ENCODE peak calls at places on chromosomes 13 and 19, in eight cellular contexts. O is PC-3; N is A549; Q is HFF-Myc; I is pancreas; P is BJ; R is astrocyte of the cerebellum; C is CD4-positive, alpha-beta T cell. H is an unnamed sample.

GRCh38 chr13:40410315-40410714 is 256.1 kb downstream of the FOXO1 start:
- DNase-seq in O (no peak), N (no peak), Q (no peak), I (no peak), P (no peak), R (no peak), C (no peak), H (no peak)

GRCh38 chr13:22700488-22700887 is 480.3 kb upstream of the SGCG start:
- DNase-seq in O (no peak), N (no peak), Q (no peak), I (no peak), P (no peak), R (no peak), C (no peak), H (no peak)

GRCh38 chr19:531009-531752 is 379 bp upstream of the CDC34 start:
- DNase-seq in O (peak; percentile 81), N (peak; percentile 82), Q (no peak), I (peak; percentile 91), P (no peak), R (no peak), C (peak; percentile 90), H (peak; percentile 100)

GRCh38 chr19:15422311-15423075 is 3.7 kb upstream of the AKAP8L start:
- DNase-seq in O (no peak), N (no peak), Q (no peak), I (peak; percentile 32), P (no peak), R (no peak), C (no peak), H (no peak)

GRCh38 chr19:18391509-18392075 is 5.6 kb downstream of the GDF15 start:
- DNase-seq in O (no peak), N (no peak), Q (no peak), I (no peak), P (no peak), R (no peak), C (no peak), H (no peak)

GRCh38 chr19:30153326-30154210 is 211.5 kb downstream of the URI1 start:
- DNase-seq in O (no peak), N (no peak), Q (no peak), I (no peak), P (no peak), R (no peak), C (no peak), H (peak; percentile 75)

GRCh38 chr13:101523732-101524131 is 71.3 kb downstream of the ITGBL1 start:
- DNase-seq in O (peak; percentile 67), N (no peak), Q (peak; percentile 37), I (no peak), P (peak; percentile 26), R (peak; percentile 39), C (no peak), H (no peak)

GRCh38 chr13:27182844-27183497 is 11.4 kb upstream of the USP12 start:
- DNase-seq in O (peak; percentile 94), N (peak; percentile 84), Q (no peak), I (peak; percentile 59), P (peak; percentile 69), R (peak; percentile 28), C (no peak), H (no peak)

GRCh38 chr19:11152318-11153062 is 3.1 kb downstream of the SPC24 start:
- DNase-seq in O (peak; percentile 82), N (peak; percentile 63), Q (no peak), I (peak; percentile 78), P (no peak), R (no peak), C (no peak), H (no peak)

GRCh38 chr13:111658150-111659100 is 338.0 kb downstream of the TEX29 start:
- DNase-seq in O (no peak), N (no peak), Q (no peak), I (no peak), P (no peak), R (no peak), C (no peak), H (no peak)

GRCh38 chr19:45918721-45919120 is 4.1 kb upstream of the NANOS2 start:
- DNase-seq in O (no peak), N (no peak), Q (no peak), I (no peak), P (no peak), R (no peak), C (no peak), H (no peak)

GRCh38 chr13:83182845-83183244 is 699.4 kb downstream of the SLITRK1 start:
- DNase-seq in O (no peak), N (no peak), Q (no peak), I (no peak), P (no peak), R (no peak), C (no peak), H (no peak)

GRCh38 chr19:35048911-35049411 is 7.4 kb downstream of the HPN start:
- DNase-seq in O (no peak), N (no peak), Q (no peak), I (peak; percentile 97), P (no peak), R (no peak), C (no peak), H (no peak)

GRCh38 chr19:35613574-35613973 is 1.0 kb downstream of the HAUS5 start:
- DNase-seq in O (no peak), N (no peak), Q (no peak), I (no peak), P (no peak), R (no peak), C (no peak), H (no peak)

GRCh38 chr13:44749906-44750305 is 173.8 kb upstream of the TSC22D1 start:
- DNase-seq in O (no peak), N (no peak), Q (no peak), I (no peak), P (no peak), R (no peak), C (no peak), H (no peak)

GRCh38 chr19:19580417-19580816 is 38.1 kb downstream of the PBX4 start:
- DNase-seq in O (no peak), N (no peak), Q (no peak), I (no peak), P (no peak), R (no peak), C (no peak), H (no peak)

GRCh38 chr19:45075215-45076028 is 856 bp downstream of the ZNF296 start:
- DNase-seq in O (peak; percentile 82), N (peak; percentile 85), Q (no peak), I (peak; percentile 57), P (no peak), R (no peak), C (no peak), H (peak; percentile 97)

GRCh38 chr19:48970923-48971395 is 5.8 kb downstream of the FTL start:
- DNase-seq in O (peak; percentile 56), N (peak; percentile 88), Q (no peak), I (peak; percentile 79), P (no peak), R (peak; percentile 59), C (peak; percentile 77), H (peak; percentile 81)

GRCh38 chr19:43774103-43774939 is 6.5 kb downstream of the KCNN4 start:
- DNase-seq in O (no peak), N (no peak), Q (no peak), I (peak; percentile 71), P (no peak), R (no peak), C (no peak), H (no peak)

GRCh38 chr13:113245858-113246791 is 36.7 kb downstream of the CUL4A start:
- DNase-seq in O (peak; percentile 15), N (peak; percentile 18), Q (no peak), I (no peak), P (no peak), R (no peak), C (no peak), H (no peak)
- TF ChIP-seq CTCF in O (peak; percentile 61), N (no peak), Q (peak; percentile 18), I (no peak), P (peak; percentile 44), R (peak; percentile 53), C (no peak), H (peak; percentile 31)

DNA sequence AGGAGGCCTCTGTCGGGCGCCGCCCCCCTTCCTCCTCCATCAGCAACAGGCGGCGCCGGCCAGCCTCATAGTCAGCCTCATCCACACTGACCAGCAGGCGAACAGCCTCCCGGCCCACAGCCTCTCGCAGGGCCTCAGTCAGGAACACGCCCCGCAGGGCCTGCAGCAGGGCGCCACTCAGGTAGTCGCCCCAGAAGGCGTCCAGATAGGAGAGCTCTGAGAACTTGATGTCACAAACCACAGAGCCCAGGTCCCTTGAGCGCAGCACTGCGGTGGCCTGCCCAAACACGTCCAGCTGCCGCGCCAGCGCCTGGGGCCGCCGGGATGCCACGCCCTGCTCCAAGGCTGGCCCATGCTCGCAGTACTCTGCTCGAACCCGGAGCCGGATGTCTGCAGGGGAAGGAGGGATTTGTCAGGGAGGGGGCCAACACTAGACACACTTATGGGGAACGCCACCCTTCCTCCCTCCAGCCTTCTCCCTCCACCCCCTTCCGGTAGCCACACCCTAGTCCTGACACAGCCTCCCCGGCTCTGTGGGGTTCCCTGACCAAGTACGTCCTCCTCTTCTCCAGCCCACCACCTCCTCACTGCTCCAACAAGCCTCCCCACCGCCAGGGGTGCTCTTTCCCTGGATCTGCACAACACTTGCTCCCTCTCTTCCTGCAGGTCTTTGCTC is 17.9 kb downstream of the DEDD2 start:
- DNase-seq in O (no peak), N (no peak), Q (no peak), I (no peak), P (no peak), R (no peak), C (no peak), H (peak; percentile 86)
- TF ChIP-seq CTCF in O (no peak), N (no peak), Q (no peak), I (no peak), P (no peak), R (no peak), C (peak; percentile 10), H (peak; percentile 61)

GRCh38 chr19:51799311-51799997 is 4.5 kb downstream of the FPR3 start:
- DNase-seq in O (peak; percentile 98), N (peak; percentile 13), Q (peak; percentile 90), I (peak; percentile 34), P (peak; percentile 66), R (peak; percentile 92), C (no peak), H (no peak)
- TF ChIP-seq CTCF in O (peak; percentile 52), N (no peak), Q (no peak), I (no peak), P (peak; percentile 19), R (no peak), C (no peak), H (no peak)

DNA sequence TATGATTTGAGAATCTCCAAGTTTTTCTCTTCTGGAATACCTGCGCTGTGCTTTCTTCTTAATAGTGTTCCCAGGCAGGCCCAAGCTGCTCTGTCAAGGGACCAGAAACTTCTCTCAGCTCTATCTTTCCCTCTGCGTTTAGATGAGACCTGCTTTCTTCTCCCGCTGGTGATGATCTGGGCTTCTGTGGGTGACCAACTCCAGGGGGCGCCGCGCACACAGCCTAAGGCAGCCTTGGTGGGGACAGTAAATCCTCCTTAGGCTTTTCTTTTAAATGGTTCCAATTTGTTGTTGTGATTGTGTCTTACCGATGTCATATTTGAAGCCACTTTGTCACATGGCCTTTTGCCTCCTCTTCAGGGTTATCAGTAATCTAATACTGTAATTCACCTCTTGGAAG is 439.4 kb upstream of the KLF12 start:
- DNase-seq in O (no peak), N (peak; percentile 9), Q (no peak), I (no peak), P (no peak), R (no peak), C (no peak), H (no peak)
- TF ChIP-seq CTCF in O (peak; percentile 27), N (no peak), Q (peak; percentile 47), I (no peak), P (peak; percentile 31), R (peak; percentile 13), C (no peak), H (peak; percentile 27)

GRCh38 chr13:57624565-57625435 is 6.7 kb upstream of the PCDH17 start:
- DNase-seq in O (peak; percentile 64), N (peak; percentile 51), Q (peak; percentile 11), I (no peak), P (no peak), R (peak; percentile 52), C (no peak), H (peak; percentile 30)
- TF ChIP-seq CTCF in O (peak; percentile 78), N (peak; percentile 43), Q (peak; percentile 73), I (peak; percentile 70), P (peak; percentile 77), R (peak; percentile 88), C (peak; percentile 48), H (peak; percentile 90)